ENCODE peak calls at places on chromosomes 2 and 18, in four cellular contexts. T is stomach, C is right lobe of liver, W is spleen. H is an unnamed sample. For H3K4me1, the result is how much of the 10 kb centered on the place peaks cover.

GRCh38 chr2:8857709-8858108 is 20.3 kb upstream of the KIDINS220 start:
- DNase-seq in T (no peak), C (no peak), W (no peak), H (no peak)

GRCh38 chr2:95383635-95384027 is 18.9 kb upstream of the FAHD2A start:
- DNase-seq in T (peak), C (peak), W (peak), H (no peak)

GRCh38 chr2:27049422-27050280 is 1.8 kb upstream of the AGBL5 start:
- DNase-seq in T (no peak), C (peak), W (peak), H (no peak)

GRCh38 chr2:129160879-129161278 is 818.6 kb upstream of the RAB6C start:
- DNase-seq in T (no peak), C (no peak), W (no peak), H (no peak)

GRCh38 chr2:142724713-142725349 is 152.6 kb upstream of the KYNU start:
- DNase-seq in T (no peak), C (no peak), W (no peak), H (no peak)

GRCh38 chr2:167905668-167906067 is 341.7 kb downstream of the STK39 start:
- DNase-seq in T (no peak), C (no peak), W (no peak), H (no peak)

GRCh38 chr18:7914834-7915670 is 347.9 kb downstream of the PTPRM start:
- DNase-seq in T (no peak), C (no peak), W (no peak), H (no peak)

GRCh38 chr18:3014501-3015202 is 1.7 kb upstream of the LPIN2 start:
- DNase-seq in T (no peak), C (no peak), W (no peak), H (peak)

GRCh38 chr2:237483018-237483731 is 3.9 kb upstream of the MLPH start:
- DNase-seq in T (peak), C (no peak), W (peak), H (no peak)

GRCh38 chr2:202610367-202610766 is 24.4 kb upstream of the FAM117B start:
- DNase-seq in T (no peak), C (no peak), W (no peak), H (no peak)

GRCh38 chr2:70471129-70471528 is 82.5 kb downstream of the TGFA start:
- DNase-seq in T (no peak), C (no peak), W (no peak), H (no peak)

GRCh38 chr2:189549440-189549832 is 31.1 kb downstream of the SLC40A1 start:
- DNase-seq in T (no peak), C (no peak), W (no peak), H (no peak)

GRCh38 chr2:190514676-190515075 is 19.8 kb downstream of the NEMP2 start:
- DNase-seq in T (no peak), C (no peak), W (no peak), H (no peak)

GRCh38 chr2:112143150-112143549 is 5.0 kb downstream of the FBLN7 start:
- DNase-seq in T (no peak), C (no peak), W (no peak), H (no peak)

GRCh38 chr2:21057097-21057496 is 13.2 kb upstream of the APOB start:
- DNase-seq in T (no peak), C (no peak), W (no peak), H (no peak)

GRCh38 chr2:70861774-70862644 is 26.4 kb upstream of the CD207 start:
- DNase-seq in T (peak), C (peak), W (peak), H (peak)

GRCh38 chr18:22103664-22104031 is 65.7 kb upstream of the GATA6 start:
- DNase-seq in T (no peak), C (peak), W (no peak), H (no peak)

GRCh38 chr2:43131051-43131889 is 95.1 kb downstream of the ZFP36L2 start:
- DNase-seq in T (peak), C (peak), W (peak), H (peak)

GRCh38 chr2:42944744-42945415 is 152.5 kb upstream of the HAAO start:
- DNase-seq in T (no peak), C (peak), W (no peak), H (no peak)

GRCh38 chr2:159497256-159497655 is 119.1 kb downstream of the BAZ2B start:
- DNase-seq in T (no peak), C (no peak), W (no peak), H (no peak)

GRCh38 chr2:154995332-154995731 is 296.8 kb downstream of the KCNJ3 start:
- DNase-seq in T (no peak), C (no peak), W (no peak), H (no peak)

GRCh38 chr18:23204589-23205235 is 69.4 kb downstream of the CABLES1 start:
- DNase-seq in T (no peak), C (no peak), W (no peak), H (no peak)

GRCh38 chr2:204479557-204479956 is 65.7 kb upstream of the PARD3B start:
- DNase-seq in T (no peak), C (no peak), W (no peak), H (no peak)

GRCh38 chr18:77106331-77106730 is 26.3 kb downstream of the MBP start:
- DNase-seq in T (no peak), C (no peak), W (no peak), H (no peak)

GRCh38 chr2:21658907-21659306 is 535.1 kb downstream of the TDRD15 start:
- DNase-seq in T (no peak), C (no peak), W (no peak), H (no peak)

GRCh38 chr2:18927525-18928232 is 338.3 kb upstream of the NT5C1B start:
- DNase-seq in T (no peak), C (peak), W (no peak), H (peak)

GRCh38 chr2:8872821-8873432 is 35.5 kb upstream of the KIDINS220 start:
- DNase-seq in T (no peak), C (no peak), W (no peak), H (no peak)

GRCh38 chr2:13821255-13821880 is 811.1 kb upstream of the LRATD1 start:
- DNase-seq in T (no peak), C (no peak), W (no peak), H (no peak)

GRCh38 chr18:36752929-36753865 is 75.6 kb downstream of the TPGS2 start:
- DNase-seq in T (no peak), C (no peak), W (no peak), H (no peak)

GRCh38 chr2:239223330-239224248 is 177.2 kb downstream of the HDAC4 start:
- DNase-seq in T (peak), C (peak), W (no peak), H (peak)
- TF ChIP-seq POLR2A in T (no peak), C (no peak), W (no peak), H (no peak)

DNA sequence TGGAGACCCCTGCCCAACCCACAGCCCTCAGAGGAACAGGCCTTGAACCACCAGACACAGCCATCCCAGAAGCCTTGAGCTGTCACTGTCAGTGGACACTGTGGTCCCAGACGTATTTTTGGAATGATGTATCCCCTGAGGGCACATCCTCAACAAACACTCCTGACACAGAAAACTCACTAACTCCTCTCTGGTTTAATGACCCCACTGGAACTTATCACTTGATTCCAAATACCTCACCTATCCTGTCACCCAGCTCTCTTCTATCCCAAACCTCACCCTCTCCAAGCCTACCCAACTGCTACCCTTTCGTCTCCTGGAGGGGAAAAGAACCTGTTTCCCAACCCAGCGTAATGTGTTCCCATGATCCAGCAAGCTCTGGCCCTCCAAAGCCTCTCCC is 111.6 kb downstream of the MREG start:
- DNase-seq in T (no peak), C (no peak), W (no peak), H (no peak)
- H3K4me1 ChIP-seq in T (under half), C (under half), W (under half), H (under half)

GRCh38 chr2:116953-117352 is 70.6 kb upstream of the FAM110C start:
- DNase-seq in T (no peak), C (no peak), W (no peak), H (no peak)

GRCh38 chr2:110017-110416 is 63.7 kb upstream of the FAM110C start:
- DNase-seq in T (no peak), C (no peak), W (no peak), H (no peak)

GRCh38 chr2:115303-115702 is 69.0 kb upstream of the FAM110C start:
- DNase-seq in T (no peak), C (no peak), W (no peak), H (peak)
- TF ChIP-seq CTCF in T (no peak), C (no peak), W (no peak), H (no peak)

GRCh38 chr2:223618172-223619035 is 16.2 kb upstream of the SCG2 start:
- DNase-seq in T (no peak), C (no peak), W (no peak), H (no peak)

GRCh38 chr2:223612501-223612900 is 10.3 kb upstream of the SCG2 start:
- DNase-seq in T (no peak), C (no peak), W (no peak), H (no peak)

GRCh38 chr2:223611061-223611460 is 8.9 kb upstream of the SCG2 start:
- DNase-seq in T (no peak), C (no peak), W (no peak), H (no peak)

GRCh38 chr2:223614534-223614933 is 12.4 kb upstream of the SCG2 start:
- DNase-seq in T (no peak), C (no peak), W (no peak), H (no peak)

DNA sequence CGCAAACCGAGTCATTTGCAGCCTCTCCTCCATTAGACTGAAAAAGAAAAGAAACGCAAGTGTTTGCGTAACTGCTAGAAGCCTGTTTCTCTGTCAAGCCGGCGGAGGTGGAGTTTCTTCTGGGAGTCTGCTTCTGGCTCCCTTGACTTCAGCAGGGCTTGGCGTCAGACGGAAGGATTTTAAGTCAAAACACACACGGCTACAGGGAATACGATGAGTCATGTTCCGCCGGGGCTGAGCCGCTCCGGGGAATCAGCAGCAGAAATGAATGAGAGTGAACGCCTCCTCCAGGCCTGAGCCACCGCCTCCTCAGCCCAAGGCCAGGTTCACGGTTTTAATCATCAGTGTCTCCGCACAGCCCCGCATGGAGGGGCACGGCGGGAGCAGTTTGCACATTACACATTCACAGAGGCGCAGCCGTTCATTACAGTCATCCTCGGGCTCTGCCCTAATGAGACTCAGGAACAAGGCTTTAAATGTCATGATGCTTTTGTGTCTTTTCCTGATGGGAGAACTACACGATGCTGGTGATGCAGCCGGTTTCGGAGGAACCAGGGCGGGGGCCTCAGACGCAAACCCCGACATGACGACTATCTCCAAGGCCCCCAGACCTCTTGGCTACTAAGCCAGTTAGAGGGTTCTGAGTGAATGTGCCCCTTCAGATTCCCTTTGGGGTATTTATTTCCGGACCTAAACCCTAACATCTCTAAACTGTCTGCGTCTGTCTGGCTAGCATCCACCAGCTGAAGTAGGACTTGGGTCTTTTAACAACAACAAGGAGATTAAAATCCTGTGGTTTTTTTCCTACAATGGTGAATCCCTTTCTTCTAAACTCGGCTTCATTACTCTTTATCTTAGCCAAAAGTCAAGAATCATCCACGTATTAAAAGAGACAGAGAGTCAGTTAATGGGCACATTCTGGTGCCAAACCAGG is 11.1 kb upstream of the SCG2 start:
- DNase-seq in T (peak), C (no peak), W (no peak), H (peak)
- TF ChIP-seq POLR2A in T (no peak), C (no peak), W (no peak), H (peak)

GRCh38 chr2:152465541-152465940 is 130.6 kb downstream of the FMNL2 start:
- DNase-seq in T (no peak), C (no peak), W (no peak), H (peak)
- H3K4me1 ChIP-seq in T (under half), C (under half), W (half or more), H (half or more)

DNA sequence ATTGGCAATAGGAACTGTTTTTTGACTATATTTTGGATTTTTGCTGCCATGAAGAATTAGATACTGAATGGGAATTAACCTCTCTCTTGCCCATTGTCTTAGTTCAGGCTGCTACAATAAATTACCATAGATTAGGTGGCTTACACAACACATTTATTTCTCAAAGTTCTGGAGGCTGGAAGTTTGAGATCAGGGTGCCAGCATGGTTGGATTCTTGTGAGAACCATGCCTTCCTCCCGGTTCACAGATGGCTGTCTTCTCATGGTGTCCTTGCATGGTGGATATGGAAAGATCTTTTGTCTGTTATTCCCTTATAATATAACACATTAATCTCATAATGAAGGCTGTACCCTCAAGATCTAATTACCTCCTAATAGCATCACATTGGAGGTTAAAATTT is 836.4 kb downstream of the SLC4A3 start:
- DNase-seq in T (no peak), C (no peak), W (no peak), H (no peak)
- TF ChIP-seq CTCF in T (no peak), C (no peak), W (no peak), H (no peak)

GRCh38 chr2:120555066-120555465 is 180.6 kb upstream of the GLI2 start:
- DNase-seq in T (no peak), C (no peak), W (no peak), H (no peak)
- TF ChIP-seq POLR2A in T (no peak), C (no peak), W (no peak), H (no peak)

GRCh38 chr2:174024524-174025270 is 59.5 kb upstream of the SP3 start:
- DNase-seq in T (peak), C (no peak), W (no peak), H (peak)

GRCh38 chr2:174025271-174026121 is 60.3 kb upstream of the SP3 start:
- DNase-seq in T (peak), C (peak), W (no peak), H (peak)

GRCh38 chr2:174022431-174022830 is 57.3 kb upstream of the SP3 start:
- DNase-seq in T (no peak), C (no peak), W (no peak), H (peak)

GRCh38 chr2:174026122-174026845 is 61.1 kb upstream of the SP3 start:
- DNase-seq in T (no peak), C (no peak), W (no peak), H (no peak)

DNA sequence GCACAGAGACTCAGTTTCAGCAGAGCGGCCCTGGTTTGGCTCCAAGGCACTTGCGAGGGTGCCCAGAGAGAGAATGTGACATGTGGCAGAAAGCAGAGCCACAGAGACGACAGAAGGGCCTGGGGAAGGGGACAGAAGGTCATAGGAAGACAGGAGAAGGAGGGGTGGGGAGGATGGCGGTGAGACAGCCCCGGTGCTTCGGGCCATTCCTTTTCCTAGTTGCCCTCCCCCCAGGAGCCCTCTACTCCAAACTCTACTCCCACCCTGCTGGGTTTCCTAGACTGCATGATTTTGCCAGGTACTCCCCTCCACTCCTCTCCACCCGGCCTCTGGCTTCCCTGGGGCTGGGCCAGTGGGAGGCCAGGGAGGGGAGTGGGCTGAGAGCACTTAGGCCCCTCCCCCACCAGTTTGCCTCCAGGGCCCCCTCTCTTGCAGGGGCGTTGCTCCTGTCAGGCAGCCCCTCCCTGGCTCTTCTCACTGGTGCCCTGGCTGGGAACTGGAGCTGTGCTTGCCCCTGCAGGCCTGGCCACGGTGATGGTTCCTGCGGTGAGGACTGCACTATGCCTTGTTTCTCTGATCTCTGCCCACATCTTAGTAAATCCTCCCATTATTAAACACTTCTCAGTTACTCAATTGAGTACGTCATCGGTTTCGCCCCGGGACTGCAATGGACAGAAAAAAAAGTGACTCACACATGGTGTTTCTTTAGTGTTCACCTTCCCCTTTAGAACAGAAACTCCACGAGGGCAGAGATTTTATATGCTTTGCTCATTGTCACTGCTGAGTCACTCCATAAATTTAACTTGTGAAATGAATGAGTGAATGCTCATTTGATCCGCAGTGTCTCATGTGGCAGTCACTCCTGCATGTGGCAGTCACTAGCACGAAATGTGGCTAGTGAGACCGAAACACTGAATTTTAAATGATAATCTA is 58.7 kb upstream of the SP3 start:
- DNase-seq in T (peak), C (no peak), W (peak), H (peak)
- H3K4me1 ChIP-seq in T (under half), C (under half), W (half or more), H (under half)

GRCh38 chr18:30271716-30272115 is 770.8 kb downstream of the DSC3 start:
- DNase-seq in T (no peak), C (no peak), W (no peak), H (no peak)
- TF ChIP-seq CTCF in T (no peak), C (no peak), W (no peak), H (no peak)

DNA sequence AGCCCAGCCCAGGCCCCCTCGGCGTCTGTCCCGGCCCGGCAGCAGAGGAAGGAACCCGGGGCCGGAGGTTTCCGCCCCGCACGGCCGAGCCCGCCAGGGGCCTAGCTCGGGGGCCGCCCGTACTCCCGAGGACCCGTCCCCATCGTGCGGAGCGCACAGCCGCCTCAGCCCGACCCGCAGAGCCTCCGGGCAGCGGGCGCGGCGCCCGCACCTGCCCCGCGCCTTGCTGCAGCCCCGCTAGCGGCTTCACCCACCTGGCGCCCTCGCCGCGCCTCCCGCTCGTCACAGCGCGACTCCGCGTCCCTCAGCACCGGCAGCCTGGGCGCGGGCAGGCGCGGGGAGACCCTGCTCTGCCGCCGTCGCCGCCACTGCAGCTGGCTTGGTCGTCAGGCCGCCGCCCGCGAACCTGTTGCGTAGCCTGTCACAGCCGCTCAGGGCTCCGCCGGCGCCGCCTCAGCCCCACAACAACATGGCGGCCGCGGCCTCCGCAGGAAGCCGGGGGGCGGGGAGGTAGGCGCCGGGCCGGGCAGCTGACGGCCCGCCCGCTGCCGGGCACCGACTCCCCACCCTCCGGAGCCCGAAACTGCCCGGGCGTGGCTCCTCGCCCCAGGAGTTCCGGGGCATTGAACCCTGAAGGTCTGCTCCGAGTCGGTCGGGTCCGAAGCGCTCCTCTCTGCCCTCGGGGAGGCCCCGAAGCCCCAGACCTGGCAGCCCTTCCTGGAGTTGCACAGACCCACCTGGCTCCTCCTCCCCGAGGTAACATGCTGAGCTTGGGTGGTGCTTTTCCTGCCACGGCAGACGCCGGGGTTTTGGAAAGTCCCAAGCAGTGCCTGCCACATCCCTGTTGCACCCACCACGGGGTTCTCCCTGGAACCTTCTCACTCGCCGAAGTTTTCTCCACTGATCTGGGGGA is at the start of gene ITSN2:
- DNase-seq in T (peak), C (peak), W (peak), H (peak)
- TF ChIP-seq POLR2A in T (no peak), C (peak), W (no peak), H (peak)